ENCODE peak calls at places on chromosomes 16 and 17, in nine cellular contexts. H is heart left ventricle, F is Peyer's patch, C is uterus, Y is body of pancreas, G is A549, Z is IMR-90, O is esophagus squamous epithelium, L is testis. U is an unnamed sample.

GRCh38 chr16:56793504-56793903 is 63.6 kb downstream of the NUP93 start:
- DNase-seq in G (peak; percentile 52), O (no peak), H (no peak), L (no peak), F (no peak), C (no peak), Y (no peak), Z (peak; percentile 51), U (no peak)

GRCh38 chr17:14575349-14575966 is 274.6 kb downstream of the HS3ST3B1 start:
- DNase-seq in H (no peak), Z (peak; percentile 25), G (no peak), L (no peak), F (no peak), O (no peak), Y (no peak), C (no peak), U (no peak)

GRCh38 chr17:61875285-61875684 is 12.0 kb upstream of the BRIP1 start:
- DNase-seq in O (no peak), C (no peak), G (no peak), F (no peak), Y (no peak), H (no peak), L (no peak), Z (no peak), U (no peak)

GRCh38 chr16:82070656-82071369 is 35.8 kb downstream of the HSD17B2 start:
- DNase-seq in G (peak; percentile 6), O (no peak), F (no peak), L (no peak), H (no peak), Y (no peak), C (no peak), Z (peak; percentile 56), U (no peak)

GRCh38 chr17:82899941-82900340 is 60.1 kb upstream of the ZNF750 start:
- DNase-seq in G (no peak), Z (no peak), F (no peak), C (no peak), Y (no peak), H (no peak), O (no peak), L (no peak), U (no peak)

GRCh38 chr16:87555647-87556046 is 46.7 kb upstream of the JPH3 start:
- DNase-seq in F (no peak), H (no peak), Y (no peak), C (no peak), O (no peak), L (no peak), G (no peak), Z (no peak), U (no peak)

GRCh38 chr16:22284637-22285515 is 12.3 kb upstream of the POLR3E start:
- DNase-seq in G (no peak), O (no peak), C (no peak), L (no peak), Z (peak; percentile 58), H (no peak), F (no peak), Y (no peak), U (no peak)

GRCh38 chr16:65961491-65962143 is 404.9 kb upstream of the CDH5 start:
- DNase-seq in O (no peak), L (no peak), Z (peak; percentile 7), Y (no peak), H (no peak), C (no peak), G (no peak), F (no peak), U (no peak)

GRCh38 chr16:56792960-56793359 is 63.0 kb downstream of the NUP93 start:
- DNase-seq in H (no peak), O (no peak), Y (no peak), G (no peak), C (no peak), F (no peak), L (no peak), Z (no peak), U (no peak)

GRCh38 chr17:19757536-19758180 is 9.6 kb upstream of the ALDH3A1 start:
- DNase-seq in Y (no peak), Z (no peak), H (no peak), L (no peak), C (no peak), G (no peak), F (no peak), O (no peak), U (peak; percentile 9)

GRCh38 chr17:66850692-66851091 is 15.8 kb downstream of the CACNG5 start:
- DNase-seq in L (no peak), C (no peak), F (no peak), O (no peak), Z (no peak), H (peak; percentile 1), Y (no peak), G (no peak), U (no peak)

GRCh38 chr16:71537643-71538042 is 11.4 kb downstream of the CHST4 start:
- DNase-seq in G (peak; percentile 64), Z (peak; percentile 41), H (no peak), C (no peak), Y (peak; percentile 58), O (no peak), L (peak; percentile 58), F (no peak), U (no peak)

GRCh38 chr17:40107266-40107980 is 7.0 kb upstream of the NR1D1 start:
- DNase-seq in L (no peak), O (no peak), Z (no peak), H (peak; percentile 25), Y (no peak), G (no peak), F (peak; percentile 44), C (peak; percentile 43), U (peak; percentile 40)

GRCh38 chr16:11757671-11758545 is 15.3 kb upstream of the TXNDC11 start:
- DNase-seq in O (no peak), H (no peak), F (no peak), Z (peak; percentile 70), Y (no peak), L (peak; percentile 67), C (no peak), G (peak; percentile 66), U (no peak)

GRCh38 chr16:54591816-54592246 is 305.2 kb upstream of the IRX3 start:
- DNase-seq in Z (no peak), L (no peak), C (no peak), F (no peak), G (no peak), Y (no peak), H (no peak), O (no peak), U (no peak)

GRCh38 chr16:30063893-30064745 is 1.4 kb upstream of the ALDOA start:
- DNase-seq in F (peak; percentile 88), L (peak; percentile 81), O (no peak), C (peak; percentile 75), Y (peak; percentile 75), H (peak; percentile 85), Z (peak; percentile 37), G (peak; percentile 79), U (peak; percentile 83)

GRCh38 chr16:10922328-10923145 is 19.7 kb downstream of the DEXI start:
- DNase-seq in G (no peak), C (no peak), H (peak; percentile 77), F (no peak), L (peak; percentile 73), Z (peak; percentile 58), O (no peak), Y (no peak), U (peak; percentile 58)

GRCh38 chr17:43998552-43998951 is 5.9 kb upstream of the NAGS start:
- DNase-seq in F (no peak), Z (peak; percentile 66), Y (no peak), O (no peak), G (no peak), L (no peak), H (no peak), C (no peak), U (no peak)

GRCh38 chr16:86095131-86095752 is 196.3 kb downstream of the IRF8 start:
- DNase-seq in Y (no peak), G (no peak), Z (no peak), H (no peak), L (no peak), O (no peak), F (no peak), C (no peak), U (no peak)

DNA sequence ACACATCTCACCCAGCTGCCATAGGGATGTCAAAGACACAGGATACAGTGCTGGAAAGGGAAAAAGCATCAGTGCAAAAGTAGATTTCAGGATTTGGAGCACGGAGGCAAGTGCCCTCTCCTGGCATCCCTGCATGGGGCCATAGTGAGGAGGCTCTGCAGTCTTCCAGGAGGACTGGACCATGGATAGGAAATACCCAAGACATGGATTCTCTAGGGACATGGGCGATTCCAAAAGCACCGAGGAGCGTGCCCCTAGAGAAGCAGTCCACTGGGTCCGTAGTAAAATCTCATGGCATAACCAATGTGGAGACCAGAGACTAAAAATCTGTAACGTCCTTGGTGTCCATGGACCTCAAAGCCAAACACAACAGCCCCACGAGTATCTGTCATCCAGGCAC is 818.2 kb downstream of the KCNJ18 start:
- DNase-seq in C (no peak), F (no peak), G (no peak), Y (no peak), H (no peak), Z (no peak), L (no peak), O (no peak), U (no peak)
- H3K9me3 ChIP-seq in C (no peaks in the 10 kb centered on the region), F (peaks cover 3% of the 10 kb centered on the region), G (no peaks in the 10 kb centered on the region), Y (no peaks in the 10 kb centered on the region), H (no peaks in the 10 kb centered on the region), Z (peaks cover 20% of the 10 kb centered on the region), L (no peaks in the 10 kb centered on the region), O (no peaks in the 10 kb centered on the region), U (no peaks in the 10 kb centered on the region)

GRCh38 chr17:2337152-2337810 is at the start of gene SGSM2:
- DNase-seq in L (peak; percentile 55), Y (peak; percentile 59), H (peak; percentile 78), Z (peak; percentile 34), F (peak; percentile 50), C (peak; percentile 66), G (peak; percentile 55), O (no peak), U (peak; percentile 64)
- TF ChIP-seq POLR2A in L (no peak), Y (no peak), H (peak; percentile 14), Z (no peak), F (no peak), C (no peak), G (no peak), O (no peak), U (no peak)

DNA sequence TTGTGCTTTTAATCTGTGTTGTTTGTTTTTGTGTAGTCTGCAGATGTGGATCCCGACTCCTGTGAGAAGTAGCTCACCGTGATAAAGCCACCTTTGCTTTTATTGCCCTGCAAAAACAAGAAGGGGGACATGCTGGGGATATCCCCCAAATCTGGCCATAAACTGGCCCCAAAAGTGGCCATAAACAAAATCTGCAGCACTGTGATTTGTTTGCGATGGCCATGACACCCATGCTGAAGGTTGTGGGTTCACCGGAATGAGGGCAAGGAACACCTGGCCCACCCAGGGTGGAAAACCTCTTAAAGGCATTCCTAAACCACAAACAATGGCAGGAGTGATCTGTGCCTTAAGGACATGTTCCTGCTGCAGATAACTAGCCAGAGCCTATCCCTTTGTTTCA is 15.1 kb downstream of the AHSP start:
- DNase-seq in L (no peak), O (no peak), C (no peak), H (no peak), G (no peak), F (no peak), Z (no peak), Y (no peak), U (no peak)
- H3K9me3 ChIP-seq in L (no peaks in the 10 kb centered on the region), O (no peaks in the 10 kb centered on the region), C (no peaks in the 10 kb centered on the region), H (no peaks in the 10 kb centered on the region), G (peaks cover 13% of the 10 kb centered on the region), F (no peaks in the 10 kb centered on the region), Z (peaks cover 2% of the 10 kb centered on the region), Y (no peaks in the 10 kb centered on the region), U (peaks cover 11% of the 10 kb centered on the region)

DNA sequence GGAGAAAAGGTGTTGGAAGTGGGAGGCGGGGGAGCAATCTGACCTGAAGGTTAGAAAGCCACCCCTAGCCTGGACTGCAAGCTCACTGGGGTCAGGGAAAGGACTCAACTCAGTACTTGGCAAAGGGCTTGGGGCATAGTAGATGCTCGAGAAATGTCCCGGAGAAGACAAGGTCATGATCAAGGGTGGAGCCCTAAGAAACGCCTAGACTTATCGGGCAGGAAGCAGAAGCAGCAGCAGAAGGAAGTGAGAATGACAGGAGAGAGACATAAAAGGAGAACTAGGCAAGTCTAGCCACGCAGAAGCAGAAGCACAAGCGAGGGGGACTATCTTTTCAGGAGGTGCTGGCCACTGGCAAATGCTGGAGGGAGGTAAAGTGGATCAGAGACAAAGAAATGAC is 10.2 kb downstream of the COTL1 start:
- DNase-seq in C (no peak), F (peak; percentile 89), Z (no peak), G (no peak), O (no peak), Y (no peak), H (no peak), L (no peak), U (no peak)
- TF ChIP-seq POLR2A in C (no peak), F (no peak), Z (no peak), G (no peak), O (no peak), Y (no peak), H (no peak), L (no peak), U (no peak)

U was measured in ovary.